ENCODE peak calls at places on chromosomes 4 and X, in eight cellular contexts. D is A549, E is IMR-90, H is upper lobe of left lung, N is K562, P is adrenal gland, Q is GM12878, I is heart left ventricle. S is an unnamed sample.

GRCh38 chr4:153553155-153553819 is 87.1 kb downstream of the TMEM131L start:
- DNase-seq in D (no peak), E (peak; percentile 13), P (no peak), H (no peak), N (no peak), Q (no peak), I (no peak), S (no peak)

GRCh38 chr4:25749150-25749794 is 93.6 kb downstream of the SLC34A2 start:
- DNase-seq in Q (no peak), P (no peak), D (no peak), N (no peak), E (no peak), H (no peak), I (no peak), S (no peak)

GRCh38 chrX:129622757-129623301 is 31.9 kb downstream of the APLN start:
- DNase-seq in H (no peak), Q (no peak), I (no peak), P (no peak), E (peak; percentile 57), D (no peak), N (no peak), S (no peak)

GRCh38 chr4:52959545-52959944 is 97.4 kb downstream of the RASL11B start:
- DNase-seq in Q (no peak), N (no peak), P (no peak), D (no peak), H (no peak), E (peak; percentile 80), I (no peak), S (no peak)

GRCh38 chr4:176001171-176002006 is 64.3 kb upstream of the WDR17 start:
- DNase-seq in E (peak; percentile 0), N (no peak), D (peak; percentile 5), Q (no peak), P (no peak), H (peak; percentile 38), I (peak; percentile 48), S (no peak)

GRCh38 chrX:110734894-110735541 is 60.6 kb downstream of the CHRDL1 start:
- DNase-seq in H (no peak), P (no peak), E (peak; percentile 69), Q (no peak), I (no peak), D (no peak), N (no peak), S (no peak)

GRCh38 chr4:4338632-4339031 is 48.3 kb upstream of the NSG1 start:
- DNase-seq in Q (no peak), N (no peak), P (no peak), H (no peak), I (no peak), D (no peak), E (no peak), S (no peak)

GRCh38 chr4:37970702-37971101 is 10.5 kb downstream of the PTTG2 start:
- DNase-seq in I (peak; percentile 87), Q (no peak), H (no peak), P (peak; percentile 72), E (peak; percentile 33), N (peak; percentile 36), D (peak; percentile 26), S (peak; percentile 54)

GRCh38 chr4:48369248-48369647 is 27.9 kb downstream of the SLAIN2 start:
- DNase-seq in H (no peak), N (no peak), P (no peak), I (no peak), Q (no peak), D (no peak), E (peak; percentile 48), S (no peak)

GRCh38 chrX:136194546-136194945 is 47.2 kb downstream of the FHL1 start:
- DNase-seq in N (no peak), P (no peak), E (no peak), D (no peak), I (no peak), Q (no peak), H (no peak), S (no peak)

GRCh38 chrX:136195247-136195646 is 47.9 kb downstream of the FHL1 start:
- DNase-seq in E (no peak), N (no peak), D (no peak), I (no peak), Q (no peak), H (no peak), P (no peak), S (no peak)

GRCh38 chrX:136198678-136199243 is 51.4 kb downstream of the FHL1 start:
- DNase-seq in H (no peak), Q (no peak), D (no peak), I (no peak), E (no peak), N (no peak), P (no peak), S (no peak)

GRCh38 chrX:136198010-136198409 is 50.7 kb downstream of the FHL1 start:
- DNase-seq in D (no peak), E (no peak), N (no peak), H (no peak), I (no peak), P (no peak), Q (no peak), S (no peak)

DNA sequence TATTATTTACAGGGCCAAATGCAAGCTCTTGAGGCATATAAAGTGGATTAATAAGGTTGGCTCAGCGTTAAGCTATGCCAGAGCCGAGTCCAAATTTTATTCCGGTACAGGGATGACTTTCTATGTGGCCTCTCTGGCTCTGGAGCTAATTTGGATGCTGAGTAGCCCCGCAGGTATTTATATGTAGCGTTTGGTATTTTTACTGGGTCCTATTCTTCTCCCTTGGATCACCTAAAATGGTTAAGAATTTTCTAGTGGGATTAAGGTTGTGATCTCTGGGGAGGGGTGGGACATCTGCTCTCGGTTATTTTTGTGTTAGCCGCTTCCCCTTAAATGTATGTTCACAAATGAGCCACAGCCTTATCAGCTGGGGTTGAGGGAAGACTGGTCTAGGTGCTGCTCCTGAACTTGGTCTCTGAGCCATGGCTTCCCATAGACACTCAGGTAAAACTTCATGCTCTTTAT is 49.4 kb downstream of the FHL1 start:
- DNase-seq in I (no peak), H (no peak), Q (no peak), P (no peak), D (no peak), E (no peak), N (no peak), S (no peak)
- TF ChIP-seq POLR2A in I (no peak), H (no peak), Q (no peak), P (no peak), D (no peak), E (no peak), N (no peak), S (no peak)

GRCh38 chr4:1305261-1305711 is 15.6 kb downstream of the MAEA start:
- DNase-seq in H (peak; percentile 63), N (no peak), I (peak; percentile 28), E (no peak), D (no peak), Q (no peak), P (no peak), S (no peak)
- TF ChIP-seq POLR2A in H (no peak), N (no peak), I (no peak), E (no peak), D (no peak), Q (no peak), P (no peak), S (no peak)

DNA sequence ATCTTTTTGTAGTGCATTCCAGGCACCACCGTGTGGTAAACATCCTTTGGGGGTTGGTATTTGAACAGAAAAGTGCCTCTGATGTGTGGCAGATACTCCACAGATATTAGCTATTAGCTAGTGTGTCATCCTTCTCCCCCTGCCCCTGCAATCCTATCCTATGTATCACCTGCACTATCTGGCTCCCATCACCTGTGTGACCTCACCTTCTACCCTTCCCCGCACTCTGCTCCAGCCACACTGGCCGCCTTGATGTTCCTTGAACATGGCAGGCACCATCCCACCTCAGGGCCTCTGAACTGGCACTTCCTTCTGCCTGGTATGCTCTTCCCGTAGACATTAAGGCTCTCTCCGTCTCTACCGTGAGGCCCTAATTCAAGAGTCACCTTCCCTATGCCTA is 3.7 kb downstream of the ELK1 start:
- DNase-seq in P (no peak), E (no peak), Q (no peak), I (no peak), H (no peak), N (no peak), D (no peak), S (no peak)
- TF ChIP-seq POLR2A in P (no peak), E (no peak), Q (no peak), I (no peak), H (no peak), N (no peak), D (no peak), S (no peak)

DNA sequence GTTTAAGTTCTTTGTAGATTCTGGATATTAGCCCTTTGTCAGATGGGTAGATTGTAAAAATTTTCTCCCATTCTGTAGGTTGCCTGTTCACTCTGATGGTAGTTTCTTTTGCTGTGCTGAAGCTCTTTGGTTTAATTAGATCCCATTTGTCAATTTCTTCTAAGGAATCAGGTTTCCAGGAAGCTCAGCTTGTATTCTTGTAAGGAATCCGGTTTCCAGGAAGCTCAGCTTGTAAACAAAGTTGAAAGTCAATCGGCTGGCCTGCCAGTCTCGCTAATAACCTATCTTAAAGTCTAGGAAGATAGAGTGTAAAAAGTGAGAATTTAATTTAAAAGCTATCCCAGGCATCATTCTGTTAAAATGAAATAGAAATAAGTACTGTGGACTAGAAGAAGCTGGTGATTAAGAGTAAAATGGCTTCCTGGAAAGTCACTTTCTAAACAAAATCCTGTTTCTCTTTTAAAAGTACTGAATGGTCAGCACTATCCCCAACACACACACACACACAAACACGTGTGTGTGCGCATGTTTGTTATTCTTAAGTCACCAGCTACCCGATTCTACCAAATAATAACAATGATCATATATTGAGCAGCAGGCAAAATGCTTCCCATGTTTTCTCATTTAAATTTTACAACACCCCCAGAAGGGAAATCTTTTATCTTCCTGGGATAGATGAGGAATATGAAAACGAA is 171.7 kb downstream of the PAPSS1 start:
- DNase-seq in Q (no peak), I (no peak), D (no peak), H (no peak), P (no peak), N (no peak), E (peak; percentile 10), S (no peak)
- TF ChIP-seq POLR2A in Q (no peak), I (no peak), D (no peak), H (no peak), P (no peak), N (no peak), E (no peak), S (no peak)

GRCh38 chrX:150364347-150365050 is 1.4 kb downstream of the MAMLD1 start:
- DNase-seq in H (peak; percentile 82), N (no peak), I (no peak), P (no peak), E (peak; percentile 6), Q (no peak), D (no peak), S (peak; percentile 52)

GRCh38 chrX:150361070-150361776 is 1.9 kb upstream of the MAMLD1 start:
- DNase-seq in Q (no peak), I (no peak), E (peak; percentile 26), N (peak; percentile 20), P (no peak), D (no peak), H (peak; percentile 75), S (peak; percentile 20)

GRCh38 chrX:150363561-150364346 is 637 bp downstream of the MAMLD1 start:
- DNase-seq in I (peak; percentile 62), H (peak; percentile 83), Q (no peak), P (no peak), E (peak; percentile 29), D (peak; percentile 24), N (no peak), S (peak; percentile 17)

GRCh38 chrX:150361777-150362351 is 1.3 kb upstream of the MAMLD1 start:
- DNase-seq in I (peak; percentile 44), P (no peak), Q (no peak), H (peak; percentile 66), N (no peak), D (no peak), E (peak; percentile 29), S (peak; percentile 9)

GRCh38 chrX:150362599-150363481 is at the start of gene MAMLD1:
- DNase-seq in P (peak; percentile 72), N (peak; percentile 41), H (peak; percentile 93), I (peak; percentile 80), D (peak; percentile 47), Q (no peak), E (peak; percentile 84), S (peak; percentile 79)
- TF ChIP-seq POLR2A in P (peak; percentile 32), N (no peak), H (no peak), I (no peak), D (peak; percentile 44), Q (no peak), E (peak; percentile 80), S (peak; percentile 22)

S was measured in erythroblast.